ENCODE peak calls at places on chromosomes 5 and 9, in eight cellular contexts. A is WERI-Rb-1, Z is right atrium auricular region, X is cardiac muscle cell, C is mammary epithelial cell, U is neural progenitor cell, O is left lung, E is gastrocnemius medialis. F is an unnamed sample. For H3K9me3, the result is how much of the 10 kb centered on the place peaks cover.

GRCh38 chr5:14574891-14575496 is 6.6 kb upstream of the OTULINL start:
- DNase-seq in A (no peak), Z (no peak), X (no peak), C (no peak), U (no peak), O (no peak), E (peak), F (no peak)

GRCh38 chr9:116368680-116369079 is 215.1 kb downstream of the PAPPA start:
- DNase-seq in A (no peak), Z (no peak), X (no peak), C (no peak), U (no peak), O (no peak), E (peak), F (no peak)

GRCh38 chr9:107351382-107352045 is 68.4 kb downstream of the RAD23B start:
- DNase-seq in A (no peak), Z (peak), X (no peak), C (peak), U (no peak), O (no peak), E (no peak), F (no peak)

GRCh38 chr9:96048954-96049831 is 173.7 kb downstream of the ERCC6L2 start:
- DNase-seq in A (no peak), Z (no peak), X (no peak), C (no peak), U (no peak), O (peak), E (no peak), F (no peak)

GRCh38 chr5:56607551-56607950 is 207.8 kb upstream of the MAP3K1 start:
- DNase-seq in A (no peak), Z (no peak), X (peak), C (peak), U (no peak), O (no peak), E (no peak), F (no peak)

GRCh38 chr9:1871486-1872181 is 143.5 kb upstream of the SMARCA2 start:
- DNase-seq in A (no peak), Z (no peak), X (peak), C (no peak), U (peak), O (no peak), E (no peak), F (no peak)

GRCh38 chr9:14532716-14533115 is 160.5 kb downstream of the ZDHHC21 start:
- DNase-seq in A (no peak), Z (no peak), X (no peak), C (peak), U (no peak), O (no peak), E (no peak), F (no peak)

GRCh38 chr5:556909-557441 is 32.7 kb upstream of the SLC9A3 start:
- DNase-seq in A (peak), Z (no peak), X (no peak), C (no peak), U (no peak), O (no peak), E (no peak), F (no peak)

GRCh38 chr5:55241756-55242155 is 8.3 kb upstream of the CCNO start:
- DNase-seq in A (no peak), Z (no peak), X (no peak), C (no peak), U (no peak), O (no peak), E (no peak), F (no peak)

GRCh38 chr9:122464633-122465567 is 12.8 kb downstream of the OR1J1 start:
- DNase-seq in A (peak), Z (peak), X (peak), C (peak), U (peak), O (no peak), E (peak), F (peak)

GRCh38 chr5:1509346-1510085 is 14.2 kb downstream of the LPCAT1 start:
- DNase-seq in A (peak), Z (no peak), X (no peak), C (no peak), U (no peak), O (peak), E (peak), F (peak)

GRCh38 chr9:78397045-78397843 is 100.3 kb downstream of the PSAT1 start:
- DNase-seq in A (no peak), Z (no peak), X (no peak), C (no peak), U (peak), O (no peak), E (no peak), F (no peak)

GRCh38 chr9:17810728-17811634 is 232.1 kb downstream of the SH3GL2 start:
- DNase-seq in A (peak), Z (no peak), X (peak), C (peak), U (peak), O (no peak), E (no peak), F (no peak)

GRCh38 chr5:87394407-87394806 is 18.3 kb downstream of the CCNH start:
- DNase-seq in A (no peak), Z (no peak), X (peak), C (peak), U (no peak), O (no peak), E (no peak), F (no peak)

GRCh38 chr5:74954919-74955318 is 88.7 kb upstream of the FAM169A start:
- DNase-seq in A (no peak), Z (no peak), X (peak), C (peak), U (no peak), O (no peak), E (no peak), F (no peak)

DNA sequence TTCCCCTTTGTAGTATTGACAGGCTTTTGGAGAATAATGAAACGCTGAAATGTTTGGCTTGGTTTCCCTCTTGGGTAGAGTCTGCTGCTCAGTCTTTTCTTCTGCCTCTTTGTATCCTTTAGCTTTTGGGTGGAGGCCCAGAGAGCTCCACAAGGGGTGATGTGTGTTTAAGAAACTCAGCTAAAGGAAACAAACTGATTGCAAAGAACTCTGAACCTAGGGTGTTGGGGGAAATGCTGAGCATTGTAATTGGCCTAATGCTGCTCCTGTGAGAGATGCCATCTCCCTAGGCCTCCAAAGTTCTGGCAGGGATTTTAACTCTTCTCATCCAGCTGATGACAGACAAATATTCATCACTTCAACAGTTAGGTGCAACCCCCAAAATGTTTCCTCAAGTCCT is 30.7 kb upstream of the ZSWIM6 start:
- DNase-seq in A (no peak), Z (no peak), X (peak), C (no peak), U (no peak), O (no peak), E (no peak), F (no peak)
- TF ChIP-seq CTCF in A (no peak), Z (no peak), X (peak), C (no peak), U (no peak), O (no peak), E (no peak), F (no peak)

DNA sequence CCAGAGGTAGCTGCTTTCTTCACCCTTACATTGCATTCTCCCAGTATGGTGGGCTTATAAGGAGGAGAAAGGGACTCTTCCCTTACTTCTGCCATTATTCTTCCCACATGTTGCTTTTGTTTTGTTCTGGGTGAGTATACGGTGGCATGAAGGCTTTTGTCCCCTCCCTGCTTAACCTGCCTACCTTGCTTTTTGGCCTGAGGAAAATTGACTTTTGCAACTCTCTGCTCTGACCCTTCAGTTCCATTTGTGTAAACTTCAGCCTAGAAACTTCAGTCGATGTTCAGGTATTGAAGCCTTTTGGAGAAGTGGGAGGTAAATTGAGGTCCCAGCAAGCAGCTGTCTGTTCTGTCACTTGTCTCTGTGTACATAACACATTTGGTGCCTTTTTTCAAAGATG is 110.2 kb downstream of the PCSK1 start:
- DNase-seq in A (no peak), Z (no peak), X (no peak), C (no peak), U (no peak), O (no peak), E (no peak), F (no peak)
- H3K9me3 ChIP-seq in A (under half), Z (under half), X (under half), C (under half), U (under half), O (under half), E (under half), F (under half)

DNA sequence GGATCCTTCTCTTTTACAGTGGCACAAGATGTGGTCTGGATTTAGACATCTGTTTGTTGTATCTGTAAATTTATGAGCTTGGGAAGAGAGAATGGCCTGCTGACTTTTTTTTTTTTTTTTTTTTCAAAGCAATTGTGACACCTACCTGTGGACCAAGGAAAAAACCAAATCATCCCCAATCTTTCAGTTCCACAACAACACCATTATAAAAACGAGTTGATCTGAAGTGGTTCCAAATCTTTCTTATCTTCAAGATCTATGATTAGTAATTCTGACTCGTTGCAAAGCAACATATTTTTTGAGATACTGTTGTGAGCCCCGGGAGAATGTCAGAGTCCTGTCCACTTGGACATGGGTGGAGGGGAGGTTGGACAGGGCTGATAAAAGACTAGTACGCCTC is 4.8 kb downstream of the IRX2 start:
- DNase-seq in A (no peak), Z (no peak), X (no peak), C (peak), U (no peak), O (no peak), E (no peak), F (no peak)
- TF ChIP-seq CTCF in A (peak), Z (no peak), X (no peak), C (peak), U (peak), O (no peak), E (no peak), F (no peak)

DNA sequence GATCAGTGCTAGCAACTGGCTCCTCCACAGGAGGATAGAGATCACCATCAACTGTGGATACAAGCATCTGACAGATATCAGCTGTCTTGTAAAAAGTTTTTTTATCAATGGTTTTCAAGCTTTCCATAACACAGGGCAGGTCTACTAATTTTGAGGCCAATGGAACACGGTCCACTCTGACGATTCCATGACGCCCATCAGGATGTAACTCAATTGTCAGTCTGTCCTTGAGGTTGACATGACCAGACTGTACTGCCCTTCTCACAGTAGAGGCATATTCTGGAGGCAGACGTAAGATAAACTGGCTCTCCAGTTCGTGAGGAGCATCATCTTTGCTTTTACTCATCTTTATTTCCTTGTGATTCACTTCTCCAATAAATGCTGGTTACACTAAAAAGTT is 885 bp downstream of the TAF7 start:
- DNase-seq in A (no peak), Z (no peak), X (no peak), C (no peak), U (no peak), O (no peak), E (no peak), F (no peak)
- H3K9me3 ChIP-seq in A (under half), Z (half or more), X (under half), C (half or more), U (under half), O (half or more), E (under half), F (half or more)

GRCh38 chr5:94523018-94523417 is 95.4 kb downstream of the KIAA0825 start:
- DNase-seq in A (no peak), Z (no peak), X (no peak), C (no peak), U (no peak), O (no peak), E (no peak), F (no peak)

GRCh38 chr5:94526708-94527107 is 91.7 kb downstream of the KIAA0825 start:
- DNase-seq in A (no peak), Z (no peak), X (no peak), C (no peak), U (no peak), O (no peak), E (no peak), F (no peak)

GRCh38 chr5:94522099-94522498 is 96.3 kb downstream of the KIAA0825 start:
- DNase-seq in A (no peak), Z (no peak), X (no peak), C (no peak), U (no peak), O (no peak), E (no peak), F (no peak)

DNA sequence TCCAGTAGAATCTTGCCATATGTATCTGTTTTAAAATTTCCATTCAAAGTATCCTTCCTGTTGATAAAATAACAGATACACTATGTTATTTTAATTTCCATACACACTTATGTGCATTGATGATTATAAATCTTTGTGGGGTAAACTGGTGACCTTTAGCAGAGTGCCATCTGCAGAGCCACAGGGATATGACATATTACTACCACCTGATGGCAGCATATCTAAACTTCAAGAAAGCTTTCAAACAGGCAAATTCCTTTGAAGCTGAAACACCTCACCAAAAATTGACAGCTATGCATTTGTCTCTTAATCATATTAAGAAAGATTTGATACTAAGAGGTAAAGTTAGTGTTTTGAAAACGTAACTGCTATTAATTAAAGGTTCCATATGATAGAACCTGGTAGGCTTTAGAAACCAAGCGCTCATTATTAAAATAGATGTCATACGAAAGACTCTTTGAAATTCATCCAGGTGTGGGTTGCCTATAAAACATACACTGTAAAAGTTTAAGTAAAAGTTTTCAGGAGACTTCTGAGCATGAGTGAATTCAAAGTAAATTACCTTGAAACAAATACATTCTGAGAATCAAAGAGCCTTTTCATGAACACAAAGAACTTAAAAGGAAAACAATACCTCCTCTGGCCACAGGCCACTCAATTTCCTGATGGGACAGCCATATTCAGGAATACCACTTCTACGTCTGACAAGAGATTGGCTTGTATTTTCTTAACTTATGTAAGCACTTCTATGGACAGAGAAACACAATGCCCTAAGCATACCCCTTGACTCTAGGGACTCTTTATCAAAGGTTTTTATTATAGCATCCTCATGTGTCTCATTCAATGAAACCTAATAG is 93.3 kb downstream of the KIAA0825 start:
- DNase-seq in A (peak), Z (no peak), X (peak), C (peak), U (peak), O (no peak), E (no peak), F (no peak)
- TF ChIP-seq CTCF in A (peak), Z (peak), X (peak), C (peak), U (peak), O (peak), E (peak), F (peak)

GRCh38 chr5:141303756-141304155 is at the start of gene SLC25A2:
- DNase-seq in A (no peak), Z (no peak), X (no peak), C (no peak), U (no peak), O (peak), E (no peak), F (no peak)

DNA sequence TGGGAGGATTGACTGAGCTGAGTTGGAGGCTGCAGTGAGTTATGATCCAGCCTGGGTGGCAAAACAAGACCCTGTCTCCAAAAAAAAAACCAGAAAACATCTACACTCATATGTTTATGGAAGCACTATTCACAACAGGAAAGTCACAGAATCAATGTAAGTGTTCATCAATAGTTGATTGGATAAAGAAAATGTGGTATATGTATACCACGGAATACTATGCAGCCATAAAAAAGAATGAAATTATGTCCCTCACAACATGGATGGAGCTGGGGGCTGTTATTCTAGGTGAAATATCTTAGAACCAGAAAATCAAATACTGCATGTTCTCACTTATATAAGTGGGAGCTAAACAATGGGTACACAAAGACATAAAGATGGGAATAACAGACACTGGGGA is 2.8 kb upstream of the SLC25A2 start:
- DNase-seq in A (no peak), Z (no peak), X (no peak), C (no peak), U (no peak), O (no peak), E (no peak), F (no peak)
- H3K9me3 ChIP-seq in A (under half), Z (half or more), X (under half), C (under half), U (under half), O (half or more), E (under half), F (half or more)

DNA sequence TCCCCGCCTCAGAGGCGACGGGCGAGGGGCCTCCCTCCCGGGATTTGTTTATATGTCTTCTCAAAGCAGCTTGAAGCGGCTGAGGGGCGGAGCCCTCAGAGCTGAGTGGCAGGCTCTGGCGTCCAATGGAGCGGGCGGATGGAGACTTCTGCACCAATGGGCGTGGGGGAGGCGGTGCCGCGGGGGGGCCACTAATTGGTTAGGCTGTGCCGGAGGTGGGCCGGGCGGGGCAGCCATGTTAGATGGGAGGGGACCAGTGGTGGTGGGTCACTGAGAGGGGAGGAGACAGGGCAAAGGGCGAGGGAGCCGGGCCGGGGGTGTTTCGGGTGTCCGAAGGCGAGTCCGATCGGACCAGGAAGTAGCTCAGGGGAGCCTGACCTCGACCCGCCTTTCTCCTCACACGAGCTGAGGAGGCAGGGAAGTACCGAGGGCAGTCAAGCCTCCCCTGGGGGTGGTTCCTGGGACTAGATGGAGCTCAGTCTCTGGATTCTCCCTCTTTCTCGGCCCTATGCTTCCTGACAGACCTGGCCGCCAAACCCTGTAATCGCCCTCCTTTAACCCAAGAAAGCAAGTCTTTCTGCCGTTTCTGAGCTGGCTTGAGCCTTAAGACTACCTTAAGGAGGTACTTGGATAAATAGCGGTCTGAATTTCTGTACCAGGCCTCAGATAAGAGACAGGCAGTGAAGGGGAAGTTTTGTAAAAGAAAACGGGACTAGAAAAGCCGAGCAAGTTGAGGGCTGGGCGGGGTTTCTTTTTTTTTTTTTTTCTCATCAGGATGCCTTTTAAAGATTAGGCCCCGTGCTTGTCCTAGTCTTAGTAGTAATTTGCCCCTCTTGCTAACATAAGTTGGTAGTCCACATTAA is 1.1 kb downstream of the CREBRF start:
- DNase-seq in A (peak), Z (peak), X (peak), C (peak), U (peak), O (peak), E (peak), F (peak)
- TF ChIP-seq CTCF in A (no peak), Z (no peak), X (peak), C (no peak), U (no peak), O (no peak), E (peak), F (no peak)

F was measured in CD4-positive, alpha-beta T cell.